ENCODE peak calls at places on chromosomes 3 and 15, in eight cellular contexts. I is H7; E is CD8-positive, alpha-beta T cell; V is pancreas; W is tibial artery; L is keratinocyte; U is left ventricle myocardium inferior; O is thyroid gland. S is an unnamed sample.
A peak's percentile ranks its signal among the peaks of the same experiment; 100 is the strongest.

GRCh38 chr15:68256675-68257450 is 20.7 kb upstream of the FEM1B start:
- DNase-seq in U (peak; percentile 92), E (peak; percentile 53), V (peak; percentile 85), L (peak; percentile 81), I (peak; percentile 91), O (peak; percentile 94), W (peak; percentile 94), S (no peak)

GRCh38 chr3:106590259-106590658 is 721.4 kb upstream of the CBLB start:
- DNase-seq in E (no peak), W (no peak), L (no peak), I (no peak), O (no peak), V (no peak), U (no peak), S (no peak)

GRCh38 chr15:72784233-72784876 is 797 bp upstream of the ADPGK start:
- DNase-seq in W (no peak), V (no peak), O (no peak), U (no peak), E (peak; percentile 58), L (peak; percentile 38), I (no peak), S (peak; percentile 75)

GRCh38 chr3:33798113-33798417 is 365 bp upstream of the PDCD6IP start:
- DNase-seq in L (no peak), E (no peak), O (no peak), V (no peak), W (no peak), U (peak; percentile 17), I (peak; percentile 18), S (no peak)

GRCh38 chr15:78315686-78316085 is 16.3 kb upstream of the SKIC8 start:
- DNase-seq in E (no peak), I (peak; percentile 88), V (no peak), O (no peak), U (no peak), W (no peak), L (no peak), S (peak; percentile 12)

GRCh38 chr15:68589012-68589411 is 10.2 kb downstream of the CORO2B start:
- DNase-seq in L (no peak), U (no peak), W (no peak), V (no peak), O (no peak), E (no peak), I (no peak), S (no peak)

GRCh38 chr15:100201376-100202280 is 140.1 kb downstream of the ADAMTS17 start:
- DNase-seq in E (peak; percentile 30), L (no peak), W (no peak), V (no peak), O (no peak), U (no peak), I (no peak), S (peak; percentile 83)

GRCh38 chr3:151837057-151837456 is 23.1 kb downstream of the AADAC start:
- DNase-seq in U (no peak), L (peak; percentile 30), I (peak; percentile 5), E (no peak), W (no peak), V (no peak), O (no peak), S (no peak)

GRCh38 chr3:67405193-67405592 is 249.2 kb downstream of the SUCLG2 start:
- DNase-seq in O (no peak), L (no peak), W (no peak), V (no peak), E (no peak), U (no peak), I (no peak), S (no peak)

GRCh38 chr3:62793961-62794360 is 81.3 kb downstream of the CADPS start:
- DNase-seq in L (no peak), O (no peak), I (no peak), U (no peak), W (no peak), E (no peak), V (no peak), S (no peak)

GRCh38 chr3:53109822-53110771 is 20.1 kb downstream of the RFT1 start:
- DNase-seq in L (no peak), I (peak; percentile 72), E (peak; percentile 49), U (peak; percentile 47), W (peak; percentile 55), V (no peak), O (peak; percentile 85), S (peak; percentile 85)

GRCh38 chr15:56281145-56281544 is 37.5 kb upstream of the RFX7 start:
- DNase-seq in V (no peak), E (no peak), L (no peak), U (no peak), I (no peak), W (no peak), O (no peak), S (no peak)

GRCh38 chr3:59809750-59810444 is 760.1 kb upstream of the CFAP20DC start:
- DNase-seq in L (no peak), V (no peak), W (no peak), I (peak; percentile 43), E (no peak), U (no peak), O (no peak), S (peak; percentile 79)

GRCh38 chr3:111351334-111351733 is 190.7 kb upstream of the CD96 start:
- DNase-seq in L (no peak), O (no peak), E (no peak), V (no peak), U (no peak), W (no peak), I (no peak), S (no peak)

GRCh38 chr15:91566116-91566515 is 287.4 kb upstream of the SLCO3A1 start:
- DNase-seq in O (no peak), I (no peak), L (no peak), U (no peak), V (no peak), W (no peak), E (no peak), S (peak; percentile 84)

GRCh38 chr3:146243559-146243958 is 7.3 kb downstream of the PLSCR4 start:
- DNase-seq in V (no peak), O (no peak), W (no peak), L (no peak), E (no peak), I (no peak), U (no peak), S (no peak)

GRCh38 chr3:146246493-146246892 is 4.4 kb downstream of the PLSCR4 start:
- DNase-seq in I (no peak), V (no peak), O (no peak), U (no peak), W (no peak), E (no peak), L (no peak), S (no peak)

GRCh38 chr3:146250449-146251382 is at the start of gene PLSCR4:
- DNase-seq in L (no peak), V (peak; percentile 80), U (peak; percentile 87), E (no peak), O (peak; percentile 89), W (peak; percentile 72), I (peak; percentile 72), S (no peak)

DNA sequence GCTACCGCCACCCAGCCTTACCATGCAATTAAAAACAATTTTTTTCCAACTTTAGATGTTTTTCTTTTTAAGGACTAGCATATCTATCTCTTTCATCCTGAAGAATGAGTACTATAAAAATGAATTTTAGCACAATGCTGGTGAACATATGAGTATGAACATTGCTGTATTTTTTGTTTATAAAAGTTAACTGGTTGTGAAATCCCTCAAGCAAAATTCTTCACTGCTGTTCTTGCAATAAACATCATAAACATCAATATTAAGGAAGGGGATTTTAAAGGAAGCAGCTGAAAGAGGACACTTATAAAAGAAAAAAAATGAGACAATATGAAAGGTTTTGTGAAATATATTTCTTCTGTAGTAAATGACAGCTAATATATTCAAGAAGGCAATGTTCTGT is 3.0 kb downstream of the PLSCR4 start:
- DNase-seq in E (no peak), U (no peak), W (no peak), O (no peak), I (no peak), L (no peak), V (no peak), S (no peak)
- H3K4me3 ChIP-seq in E (no peak overlapping the region), U (peak overlapping the region; percentile 82), W (peak overlapping the region; percentile 86), O (no peak overlapping the region), I (no peak overlapping the region), L (no peak overlapping the region), V (no peak overlapping the region), S (no peak overlapping the region)

GRCh38 chr3:8757551-8758518 is 11.6 kb downstream of the OXTR start:
- DNase-seq in I (no peak), W (no peak), O (no peak), L (no peak), U (no peak), E (no peak), V (peak; percentile 8), S (no peak)
- H3K4me3 ChIP-seq in I (no peak overlapping the region), W (no peak overlapping the region), O (no peak overlapping the region), L (no peak overlapping the region), U (no peak overlapping the region), E (no peak overlapping the region), V (no peak overlapping the region), S (no peak overlapping the region)

DNA sequence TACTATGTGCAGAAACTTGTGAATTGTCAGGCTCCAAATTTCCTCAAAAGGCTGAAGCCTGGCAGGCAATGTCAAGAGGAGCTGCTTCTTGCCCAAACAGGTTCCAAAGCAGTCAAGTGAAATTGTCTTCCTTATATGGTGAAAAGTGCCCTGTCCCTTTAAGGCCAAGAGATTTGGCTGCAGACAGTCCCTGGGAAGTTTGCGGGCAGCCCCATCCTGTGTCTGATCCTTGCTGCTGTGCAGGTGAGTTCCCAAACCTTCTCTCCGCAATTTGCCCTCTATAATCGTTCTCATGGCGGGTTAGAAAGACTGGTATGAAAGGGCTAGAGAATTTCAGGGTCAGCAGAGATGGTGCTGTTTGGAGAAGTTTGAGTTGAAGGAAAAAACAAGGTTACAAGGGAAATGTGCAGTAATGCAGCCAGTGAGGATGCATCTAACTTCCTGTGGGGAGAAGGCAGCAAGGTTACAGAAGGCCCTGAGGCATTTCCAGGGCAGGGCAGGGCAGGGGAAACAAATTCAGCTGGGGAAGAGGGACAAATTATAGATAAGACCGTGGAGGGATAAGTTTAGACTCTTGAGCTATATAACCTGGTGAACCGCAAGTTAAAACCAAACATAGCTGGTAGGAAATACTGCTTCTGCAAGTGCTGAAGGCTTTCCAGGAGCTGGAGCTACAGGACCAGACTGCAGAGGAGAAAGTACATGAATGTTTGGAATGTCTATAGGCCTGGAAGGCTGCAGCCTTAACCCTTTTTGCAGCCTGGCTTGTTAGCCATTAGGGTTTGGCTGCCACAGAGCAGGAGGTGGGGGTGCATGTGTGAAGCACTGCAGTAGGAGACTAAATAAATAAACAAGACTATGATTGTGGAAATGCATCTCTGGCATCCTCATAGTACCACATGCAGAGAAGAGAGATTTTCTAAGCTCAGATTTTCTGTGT is 256.2 kb upstream of the IL12A start:
- DNase-seq in E (no peak), L (no peak), O (peak; percentile 43), V (no peak), I (peak; percentile 52), U (no peak), W (no peak), S (peak; percentile 1)
- H3K4me3 ChIP-seq in E (no peak overlapping the region), L (peak overlapping the region; percentile 22), O (no peak overlapping the region), V (no peak overlapping the region), I (no peak overlapping the region), U (peak overlapping the region; percentile 60), W (peak overlapping the region; percentile 34), S (no peak overlapping the region)

DNA sequence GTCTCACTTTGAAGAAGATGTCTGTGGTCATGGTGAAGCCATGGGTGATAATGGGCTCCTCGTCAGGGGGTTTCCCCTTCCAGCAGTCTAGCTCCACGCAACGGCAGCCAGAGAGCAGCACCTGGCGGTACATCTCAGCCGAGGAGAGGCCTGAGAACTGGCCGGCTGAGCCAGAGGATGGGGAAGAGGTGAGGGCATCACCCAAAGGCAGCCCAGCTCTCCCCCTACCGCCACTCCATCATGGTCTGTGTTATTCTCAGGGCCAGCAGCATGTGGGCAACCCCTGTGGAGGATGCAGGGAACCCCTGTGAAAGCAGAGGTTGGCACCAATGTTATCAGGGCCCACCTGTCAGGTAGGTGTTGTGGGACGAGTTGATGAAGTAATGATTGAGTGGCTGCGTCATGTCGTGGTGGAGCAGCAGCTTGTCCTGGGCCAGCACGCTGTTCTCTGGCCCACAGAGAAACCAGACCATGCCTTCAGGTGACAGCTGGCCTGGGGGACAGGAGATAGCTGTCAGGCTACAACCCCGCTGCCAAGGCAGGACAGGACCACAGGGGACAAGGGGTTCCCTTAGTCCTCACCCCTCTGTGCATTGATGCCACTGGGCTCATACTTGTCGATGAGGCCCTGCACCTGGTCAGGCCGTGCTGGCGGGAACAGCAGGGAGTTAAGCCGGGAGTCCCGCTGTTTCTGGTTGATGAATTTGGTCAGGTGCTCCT is 9.4 kb downstream of the PLCB2 start:
- DNase-seq in W (no peak), L (no peak), I (no peak), O (no peak), E (no peak), V (no peak), U (no peak), S (no peak)
- H3K4me3 ChIP-seq in W (no peak overlapping the region), L (no peak overlapping the region), I (no peak overlapping the region), O (no peak overlapping the region), E (no peak overlapping the region), V (no peak overlapping the region), U (no peak overlapping the region), S (no peak overlapping the region)

S was measured in Jurkat, Clone E6-1.